ENCODE peak calls at places on chromosomes 7 and 10, in six cellular contexts. B, X, Q, F, T and L are unnamed samples.

GRCh38 chr7:104923010-104923421 is 91.0 kb upstream of the KMT2E start:
- DNase-seq in B (peak; percentile 71), X (peak; percentile 91), Q (peak; percentile 88), F (peak; percentile 94), T (peak; percentile 89), L (peak; percentile 82)

GRCh38 chr7:130982160-130982638 is 248.2 kb upstream of the KLF14 start:
- DNase-seq in B (no peak), X (peak; percentile 55), Q (no peak), F (peak; percentile 68), T (no peak), L (no peak)

GRCh38 chr10:122460891-122461293 is 461 bp upstream of the HTRA1 start:
- DNase-seq in B (no peak), X (no peak), Q (peak; percentile 88), F (peak; percentile 29), T (no peak), L (no peak)

GRCh38 chr10:8365935-8366911 is 311.7 kb downstream of the GATA3 start:
- DNase-seq in B (peak; percentile 12), X (peak; percentile 25), Q (no peak), F (peak; percentile 68), T (no peak), L (no peak)

GRCh38 chr10:86979977-86980448 is 11.7 kb downstream of the ADIRF start:
- DNase-seq in B (no peak), X (peak; percentile 82), Q (peak; percentile 90), F (no peak), T (peak; percentile 57), L (no peak)

GRCh38 chr7:13742719-13743640 is 246.5 kb downstream of the ETV1 start:
- DNase-seq in B (no peak), X (peak; percentile 78), Q (no peak), F (peak; percentile 81), T (peak; percentile 27), L (no peak)

GRCh38 chr10:116287906-116288501 is 15.0 kb upstream of the GFRA1 start:
- DNase-seq in B (no peak), X (peak; percentile 77), Q (no peak), F (peak; percentile 81), T (peak; percentile 22), L (no peak)

GRCh38 chr10:123252779-123253178 is 98.6 kb downstream of the BUB3 start:
- DNase-seq in B (no peak), X (no peak), Q (no peak), F (no peak), T (no peak), L (no peak)

GRCh38 chr7:138352570-138353461 is 107.2 kb upstream of the TRIM24 start:
- DNase-seq in B (no peak), X (no peak), Q (peak; percentile 7), F (peak; percentile 45), T (no peak), L (no peak)

GRCh38 chr7:91603707-91604106 is 276.8 kb downstream of the MTERF1 start:
- DNase-seq in B (no peak), X (no peak), Q (no peak), F (no peak), T (no peak), L (no peak)

GRCh38 chr10:127577376-127577775 is 28.3 kb downstream of the NPS start:
- DNase-seq in B (no peak), X (peak; percentile 42), Q (no peak), F (peak; percentile 39), T (no peak), L (no peak)

GRCh38 chr10:59781511-59781910 is 28.3 kb upstream of the MRLN start:
- DNase-seq in B (no peak), X (no peak), Q (no peak), F (no peak), T (no peak), L (no peak)

GRCh38 chr7:120587281-120587680 is 270.7 kb downstream of the TSPAN12 start:
- DNase-seq in B (no peak), X (no peak), Q (no peak), F (no peak), T (no peak), L (no peak)

GRCh38 chr7:74025146-74025545 is 2.8 kb upstream of the ELN start:
- DNase-seq in B (no peak), X (no peak), Q (no peak), F (no peak), T (no peak), L (no peak)

GRCh38 chr7:151730591-151730990 is 146.3 kb downstream of the PRKAG2 start:
- DNase-seq in B (no peak), X (no peak), Q (no peak), F (no peak), T (no peak), L (no peak)

GRCh38 chr7:28103984-28104628 is 76.5 kb downstream of the JAZF1 start:
- DNase-seq in B (no peak), X (no peak), Q (no peak), F (no peak), T (no peak), L (no peak)

GRCh38 chr10:78952686-78953085 is 116.1 kb upstream of the ZMIZ1 start:
- DNase-seq in B (no peak), X (peak; percentile 73), Q (peak; percentile 93), F (no peak), T (no peak), L (peak; percentile 22)

DNA sequence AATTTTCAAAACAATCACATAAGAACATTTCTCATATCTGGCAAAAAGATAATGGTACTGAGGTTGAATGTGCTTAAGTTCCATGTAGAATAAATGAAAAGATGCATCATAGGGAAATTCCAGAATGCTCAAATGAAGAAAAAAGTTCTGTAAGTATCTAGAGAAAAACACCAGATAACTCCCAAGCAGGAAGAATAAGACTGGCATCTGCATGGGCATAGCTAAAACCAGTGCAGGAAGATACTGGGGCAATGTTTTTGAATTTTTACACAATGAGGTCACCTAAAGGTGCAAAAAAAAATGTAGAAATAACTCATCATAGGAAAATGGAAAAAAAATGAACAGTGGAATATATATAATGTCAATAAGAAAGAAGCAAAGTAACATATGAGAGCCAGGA is 275.2 kb downstream of the BAMBI start:
- DNase-seq in B (no peak), X (no peak), Q (no peak), F (no peak), T (no peak), L (no peak)
- TF ChIP-seq CTCF in B (no peak), X (no peak), Q (no peak), F (no peak), T (no peak), L (no peak)

GRCh38 chr10:99733366-99733765 is 1.3 kb downstream of the CUTC start:
- DNase-seq in B (no peak), X (peak; percentile 36), Q (no peak), F (no peak), T (no peak), L (no peak)

GRCh38 chr10:99732033-99732912 is at the start of the genes COX15 and CUTC:
- DNase-seq in B (peak; percentile 82), X (peak; percentile 96), Q (peak; percentile 100), F (peak; percentile 98), T (peak; percentile 98), L (peak; percentile 86)

GRCh38 chr10:99730026-99730425 is 1.9 kb downstream of the COX15 start:
- DNase-seq in B (no peak), X (no peak), Q (no peak), F (peak; percentile 80), T (no peak), L (no peak)

DNA sequence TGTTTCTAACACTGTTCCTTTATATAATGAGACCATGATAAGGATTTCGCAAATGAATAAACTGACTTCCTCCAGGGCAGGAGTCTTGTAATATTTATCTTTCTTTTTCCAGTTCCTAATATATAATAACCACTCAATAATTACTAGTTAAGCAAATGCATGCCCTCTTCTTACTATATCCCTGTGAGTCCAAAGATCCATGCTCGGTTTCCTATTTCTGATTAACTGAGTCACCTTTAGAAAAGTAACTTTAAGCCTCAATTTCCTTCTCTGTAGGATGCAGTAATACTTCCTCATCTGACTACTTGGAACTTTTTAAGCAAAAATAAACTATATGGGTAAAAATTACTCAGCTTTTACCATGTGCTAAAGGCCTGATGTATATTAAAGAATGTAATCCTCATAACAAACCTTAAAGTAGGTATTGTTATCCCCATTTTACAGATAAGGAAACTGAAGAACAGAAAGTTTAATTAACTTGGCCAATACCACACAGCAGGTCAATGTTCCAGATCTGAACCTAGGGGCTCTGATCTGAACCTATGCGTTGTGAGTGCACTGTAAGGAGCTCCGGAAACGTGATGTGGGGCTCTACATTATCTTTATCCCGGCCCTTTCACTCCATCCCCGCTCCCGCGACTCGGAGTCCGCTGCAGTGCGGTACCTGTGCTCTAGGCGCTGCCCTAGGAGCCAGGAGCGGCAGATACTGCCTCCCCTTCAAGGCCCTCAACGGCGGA is 463 bp downstream of the COX15 start:
- DNase-seq in B (no peak), X (no peak), Q (no peak), F (no peak), T (no peak), L (no peak)
- TF ChIP-seq CTCF in B (no peak), X (no peak), Q (no peak), F (peak; percentile 9), T (no peak), L (no peak)

GRCh38 chr10:72087392-72087968 is 871 bp downstream of the SPOCK2 start:
- DNase-seq in B (no peak), X (no peak), Q (peak; percentile 83), F (no peak), T (no peak), L (no peak)

GRCh38 chr10:72085166-72085565 is 3.2 kb downstream of the SPOCK2 start:
- DNase-seq in B (no peak), X (no peak), Q (peak; percentile 49), F (no peak), T (no peak), L (no peak)

GRCh38 chr10:72087969-72088878 is at the start of gene SPOCK2:
- DNase-seq in B (no peak), X (peak; percentile 7), Q (peak; percentile 83), F (peak; percentile 22), T (no peak), L (no peak)

GRCh38 chr10:72085864-72086465 is 2.4 kb downstream of the SPOCK2 start:
- DNase-seq in B (no peak), X (no peak), Q (peak; percentile 72), F (no peak), T (no peak), L (no peak)

DNA sequence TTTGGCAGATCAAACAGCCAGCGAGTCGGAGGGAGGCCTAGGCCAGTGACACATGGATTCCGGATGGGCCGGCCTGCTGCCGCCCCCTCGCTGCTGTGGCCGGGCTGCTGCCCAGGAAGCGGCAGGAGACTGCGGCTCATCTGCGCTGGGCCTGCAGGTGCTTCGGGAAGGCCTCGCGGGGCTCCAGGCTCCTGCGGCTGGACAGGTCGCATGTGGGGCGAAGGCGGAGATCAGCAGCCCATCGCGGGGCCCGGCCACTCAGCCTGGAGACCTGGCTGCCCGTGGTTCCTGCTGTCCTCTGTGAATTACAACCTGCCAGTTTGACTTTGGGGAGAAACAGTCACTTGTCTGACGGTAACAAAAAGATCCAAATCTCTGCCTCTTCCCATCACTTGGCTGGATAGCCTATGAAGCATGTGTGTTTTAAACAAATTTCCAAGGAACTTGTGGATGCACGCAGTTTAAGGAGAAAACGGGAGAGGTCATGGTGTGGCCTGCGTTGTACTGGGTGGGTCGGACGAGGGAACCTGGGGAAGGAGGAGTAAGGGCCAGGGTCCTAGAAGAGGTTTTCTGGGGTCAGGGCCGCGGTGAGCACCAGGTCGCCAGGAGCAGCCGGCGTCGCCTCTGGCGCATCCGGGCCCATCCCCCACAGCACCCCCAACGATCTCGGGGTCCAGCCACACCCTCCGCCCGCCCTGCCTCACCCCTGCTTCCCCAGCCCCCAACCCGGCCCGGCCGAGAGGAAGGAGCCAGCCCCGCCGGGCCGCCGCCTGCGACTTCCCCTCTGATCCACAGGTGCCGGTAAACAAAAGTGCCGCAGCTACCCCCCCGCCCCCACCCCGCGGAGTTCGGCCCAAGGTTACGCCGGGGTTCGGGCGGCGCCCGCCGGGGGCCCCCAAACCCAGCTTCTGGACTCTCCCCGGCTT is 1.6 kb downstream of the SPOCK2 start:
- DNase-seq in B (no peak), X (no peak), Q (peak; percentile 88), F (peak; percentile 32), T (no peak), L (no peak)
- TF ChIP-seq CTCF in B (no peak), X (no peak), Q (no peak), F (peak; percentile 32), T (no peak), L (no peak)

GRCh38 chr10:6721480-6721879 is 141.4 kb upstream of the PRKCQ start:
- DNase-seq in B (no peak), X (peak; percentile 99), Q (no peak), F (peak; percentile 79), T (peak; percentile 33), L (peak; percentile 99)
- TF ChIP-seq CTCF in B (no peak), X (peak; percentile 52), Q (no peak), F (peak; percentile 28), T (no peak), L (peak; percentile 49)